ENCODE peak calls at places on chromosomes 12 and 14, in eight cellular contexts. V, C, T, R, F, B, X and W are unnamed samples.

GRCh38 chr14:43012817-43013216 is 1406.1 kb downstream of the LRFN5 start:
- DNase-seq in V (no peak), C (no peak), T (no peak), R (no peak), F (no peak), B (no peak), X (no peak), W (no peak)

GRCh38 chr12:104473374-104473983 is 16.7 kb downstream of the CHST11 start:
- DNase-seq in V (no peak), C (no peak), T (no peak), R (no peak), F (no peak), B (no peak), X (no peak), W (no peak)

GRCh38 chr12:15532364-15532977 is 210.2 kb downstream of the PTPRO start:
- DNase-seq in V (no peak), C (peak), T (peak), R (peak), F (peak), B (peak), X (no peak), W (peak)

GRCh38 chr12:694734-695503 is 31.7 kb upstream of the NINJ2 start:
- DNase-seq in V (no peak), C (peak), T (no peak), R (no peak), F (no peak), B (no peak), X (no peak), W (no peak)

GRCh38 chr12:5665615-5666014 is 233.7 kb downstream of the NTF3 start:
- DNase-seq in V (no peak), C (peak), T (peak), R (no peak), F (no peak), B (no peak), X (no peak), W (no peak)

GRCh38 chr12:92162079-92162478 is 16.4 kb upstream of the BTG1 start:
- DNase-seq in V (no peak), C (no peak), T (no peak), R (no peak), F (no peak), B (no peak), X (no peak), W (no peak)

GRCh38 chr14:100849432-100849831 is 23.5 kb downstream of the MEG3 start:
- DNase-seq in V (no peak), C (peak), T (peak), R (no peak), F (no peak), B (no peak), X (no peak), W (no peak)

GRCh38 chr14:88849717-88850116 is 25.3 kb downstream of the TTC8 start:
- DNase-seq in V (no peak), C (peak), T (no peak), R (no peak), F (no peak), B (no peak), X (no peak), W (no peak)

GRCh38 chr12:56941299-56942017 is 7.2 kb upstream of the SDR9C7 start:
- DNase-seq in V (no peak), C (peak), T (peak), R (no peak), F (no peak), B (no peak), X (no peak), W (no peak)

GRCh38 chr14:35866595-35867279 is 40.6 kb downstream of the BRMS1L start:
- DNase-seq in V (no peak), C (no peak), T (no peak), R (no peak), F (no peak), B (no peak), X (no peak), W (no peak)

GRCh38 chr14:69460093-69460701 is 24.3 kb upstream of the PLEKHD1 start:
- DNase-seq in V (no peak), C (peak), T (peak), R (peak), F (peak), B (peak), X (peak), W (peak)

GRCh38 chr12:117101953-117102833 is 3.0 kb upstream of the TESC start:
- DNase-seq in V (no peak), C (no peak), T (no peak), R (no peak), F (no peak), B (no peak), X (no peak), W (no peak)

GRCh38 chr12:103785243-103786031 is 55.6 kb downstream of the NT5DC3 start:
- DNase-seq in V (no peak), C (no peak), T (no peak), R (no peak), F (no peak), B (no peak), X (no peak), W (no peak)

GRCh38 chr12:88986056-88986455 is 366.2 kb downstream of the DUSP6 start:
- DNase-seq in V (no peak), C (no peak), T (no peak), R (no peak), F (no peak), B (no peak), X (no peak), W (no peak)

GRCh38 chr14:57478050-57478449 is 15.6 kb downstream of the CCDC198 start:
- DNase-seq in V (no peak), C (no peak), T (no peak), R (no peak), F (no peak), B (no peak), X (no peak), W (no peak)

GRCh38 chr14:103839569-103839968 is 7.8 kb downstream of the PPP1R13B start:
- DNase-seq in V (no peak), C (no peak), T (no peak), R (no peak), F (no peak), B (no peak), X (no peak), W (no peak)

GRCh38 chr14:64400829-64401459 is 12.8 kb downstream of the MTHFD1 start:
- DNase-seq in V (no peak), C (no peak), T (no peak), R (no peak), F (no peak), B (no peak), X (no peak), W (no peak)

GRCh38 chr14:94342334-94342934 is 19.3 kb upstream of the SERPINA6 start:
- DNase-seq in V (no peak), C (peak), T (peak), R (peak), F (no peak), B (no peak), X (no peak), W (no peak)

GRCh38 chr14:70021548-70021947 is 142.3 kb downstream of the SMOC1 start:
- DNase-seq in V (no peak), C (no peak), T (no peak), R (no peak), F (no peak), B (no peak), X (no peak), W (no peak)

GRCh38 chr12:120849765-120850164 is 54.4 kb downstream of the SPPL3 start:
- DNase-seq in V (no peak), C (peak), T (peak), R (no peak), F (peak), B (no peak), X (no peak), W (no peak)

GRCh38 chr12:49093746-49094103 is 876 bp downstream of the DHH start:
- DNase-seq in V (no peak), C (no peak), T (no peak), R (no peak), F (peak), B (peak), X (no peak), W (no peak)

GRCh38 chr12:47033081-47033480 is 46.3 kb upstream of the PCED1B start:
- DNase-seq in V (no peak), C (peak), T (peak), R (no peak), F (no peak), B (peak), X (no peak), W (no peak)

GRCh38 chr12:70008944-70009343 is 183.9 kb downstream of the MYRFL start:
- DNase-seq in V (no peak), C (no peak), T (no peak), R (no peak), F (no peak), B (no peak), X (no peak), W (no peak)

GRCh38 chr14:66974397-66975025 is 214.7 kb upstream of the GARIN2 start:
- DNase-seq in V (no peak), C (peak), T (peak), R (no peak), F (peak), B (no peak), X (no peak), W (no peak)